ENCODE peak calls at places on chromosomes 6 and 20, in nine cellular contexts. P, X, O, F, M, J, Z, K and T are unnamed samples.

GRCh38 chr6:16639689-16640480 is 121.4 kb downstream of the ATXN1 start:
- DNase-seq in M (no peak), P (peak; percentile 89), X (no peak), Z (peak; percentile 68), F (no peak), K (no peak), J (peak; percentile 12), O (no peak), T (no peak)

GRCh38 chr6:77906070-77906469 is 253.2 kb downstream of the MEI4 start:
- DNase-seq in O (no peak), F (no peak), J (no peak), X (no peak), K (no peak), Z (no peak), P (no peak), M (no peak), T (no peak)

GRCh38 chr6:37093728-37094069 is 76.3 kb upstream of the PIM1 start:
- DNase-seq in M (no peak), J (no peak), Z (no peak), O (no peak), K (no peak), P (no peak), X (no peak), F (no peak), T (no peak)

GRCh38 chr6:161976569-161976968 is 702.7 kb upstream of the AGPAT4 start:
- DNase-seq in K (no peak), J (no peak), M (no peak), P (no peak), O (no peak), Z (no peak), F (no peak), X (no peak), T (no peak)

GRCh38 chr20:46229478-46229877 is 78.8 kb downstream of the CDH22 start:
- DNase-seq in K (no peak), M (no peak), F (no peak), X (no peak), O (no peak), J (no peak), Z (no peak), P (no peak), T (no peak)

GRCh38 chr6:110043366-110043994 is 65.4 kb downstream of the GPR6 start:
- DNase-seq in K (peak; percentile 26), J (peak; percentile 66), O (no peak), X (no peak), F (no peak), Z (no peak), M (no peak), P (no peak), T (no peak)

GRCh38 chr20:45128066-45128465 is 3.8 kb upstream of the WFDC12 start:
- DNase-seq in K (no peak), F (no peak), P (no peak), J (peak; percentile 45), X (no peak), O (no peak), M (no peak), Z (no peak), T (no peak)

GRCh38 chr20:10610266-10610665 is 63.5 kb downstream of the JAG1 start:
- DNase-seq in P (no peak), M (no peak), Z (no peak), F (no peak), K (no peak), X (no peak), J (no peak), O (no peak), T (no peak)

GRCh38 chr6:133408543-133408942 is 167.4 kb downstream of the EYA4 start:
- DNase-seq in P (peak; percentile 68), Z (no peak), J (no peak), X (no peak), K (no peak), M (no peak), O (no peak), F (no peak), T (no peak)

GRCh38 chr6:45192556-45192955 is 135.6 kb upstream of the RUNX2 start:
- DNase-seq in F (no peak), J (no peak), O (no peak), K (no peak), Z (no peak), X (no peak), P (peak; percentile 25), M (no peak), T (no peak)

GRCh38 chr6:35262596-35262995 is 3.1 kb downstream of the ZNF76 start:
- DNase-seq in O (no peak), F (no peak), P (peak; percentile 25), Z (no peak), M (no peak), K (peak; percentile 45), X (no peak), J (no peak), T (no peak)

GRCh38 chr20:51966296-51966971 is 164.1 kb upstream of the SALL4 start:
- DNase-seq in F (peak; percentile 52), Z (peak; percentile 77), X (no peak), J (no peak), O (peak; percentile 81), K (peak; percentile 83), P (peak; percentile 63), M (peak; percentile 55), T (peak; percentile 37)

DNA sequence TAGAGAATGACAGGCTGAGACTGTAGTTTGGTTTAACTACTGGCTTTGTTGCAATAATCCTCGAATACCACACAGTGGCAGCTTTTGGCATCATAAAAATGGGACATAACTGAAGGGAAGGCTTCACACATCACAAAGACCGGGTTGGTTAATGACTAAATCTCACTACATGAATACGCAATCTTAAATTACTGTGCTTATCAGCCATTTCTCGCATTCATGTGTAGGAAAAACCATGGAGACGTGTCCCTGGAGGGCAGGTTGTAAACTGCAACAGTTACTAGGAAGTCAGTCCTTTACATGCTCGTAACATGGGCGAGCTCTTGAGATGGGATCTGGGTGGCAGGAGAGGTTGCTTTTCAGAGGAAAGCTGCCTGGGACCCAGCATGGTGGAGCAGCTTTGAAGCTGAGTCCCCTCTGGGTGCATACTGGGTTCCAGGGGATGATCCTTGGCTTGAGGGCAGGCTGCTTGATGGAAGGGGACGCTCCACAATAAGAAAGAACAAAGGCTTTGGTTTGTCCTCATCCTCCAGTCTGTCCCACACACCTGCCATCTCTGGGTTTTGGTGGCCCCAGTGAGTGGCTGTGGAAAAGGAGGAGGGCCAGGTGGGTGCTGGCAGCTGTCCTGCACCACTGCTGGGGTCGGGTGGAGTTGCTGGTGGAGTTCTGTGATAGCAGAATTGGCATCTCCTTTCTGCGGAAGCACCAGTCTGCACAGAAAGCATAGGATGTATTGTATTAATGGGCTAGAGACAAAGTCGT is 2.1 kb downstream of the RPS21 start:
- DNase-seq in J (no peak), O (no peak), P (no peak), M (no peak), X (no peak), F (no peak), Z (no peak), K (no peak), T (no peak)
- TF ChIP-seq POLR2A in J (no peak), O (peak; percentile 43), P (no peak), M (no peak), X (no peak), F (no peak), Z (peak; percentile 31), K (no peak), T (no peak)

GRCh38 chr6:3162067-3162497 is 4.7 kb upstream of the TUBB2A start:
- DNase-seq in F (no peak), O (no peak), Z (no peak), K (no peak), J (no peak), X (no peak), M (no peak), P (no peak), T (no peak)

GRCh38 chr6:3152689-3153088 is 4.7 kb downstream of the TUBB2A start:
- DNase-seq in X (no peak), J (no peak), M (no peak), O (no peak), F (no peak), K (no peak), Z (no peak), P (no peak), T (no peak)

GRCh38 chr6:3162565-3163247 is 5.4 kb upstream of the TUBB2A start:
- DNase-seq in O (peak; percentile 56), K (peak; percentile 95), P (peak; percentile 71), F (peak; percentile 76), M (peak; percentile 90), Z (peak; percentile 70), J (no peak), X (peak; percentile 68), T (peak; percentile 68)

GRCh38 chr6:3159805-3160781 is 2.7 kb upstream of the TUBB2A start:
- DNase-seq in X (no peak), M (peak; percentile 91), J (no peak), O (peak; percentile 33), K (peak; percentile 93), P (no peak), Z (no peak), F (peak; percentile 87), T (no peak)

DNA sequence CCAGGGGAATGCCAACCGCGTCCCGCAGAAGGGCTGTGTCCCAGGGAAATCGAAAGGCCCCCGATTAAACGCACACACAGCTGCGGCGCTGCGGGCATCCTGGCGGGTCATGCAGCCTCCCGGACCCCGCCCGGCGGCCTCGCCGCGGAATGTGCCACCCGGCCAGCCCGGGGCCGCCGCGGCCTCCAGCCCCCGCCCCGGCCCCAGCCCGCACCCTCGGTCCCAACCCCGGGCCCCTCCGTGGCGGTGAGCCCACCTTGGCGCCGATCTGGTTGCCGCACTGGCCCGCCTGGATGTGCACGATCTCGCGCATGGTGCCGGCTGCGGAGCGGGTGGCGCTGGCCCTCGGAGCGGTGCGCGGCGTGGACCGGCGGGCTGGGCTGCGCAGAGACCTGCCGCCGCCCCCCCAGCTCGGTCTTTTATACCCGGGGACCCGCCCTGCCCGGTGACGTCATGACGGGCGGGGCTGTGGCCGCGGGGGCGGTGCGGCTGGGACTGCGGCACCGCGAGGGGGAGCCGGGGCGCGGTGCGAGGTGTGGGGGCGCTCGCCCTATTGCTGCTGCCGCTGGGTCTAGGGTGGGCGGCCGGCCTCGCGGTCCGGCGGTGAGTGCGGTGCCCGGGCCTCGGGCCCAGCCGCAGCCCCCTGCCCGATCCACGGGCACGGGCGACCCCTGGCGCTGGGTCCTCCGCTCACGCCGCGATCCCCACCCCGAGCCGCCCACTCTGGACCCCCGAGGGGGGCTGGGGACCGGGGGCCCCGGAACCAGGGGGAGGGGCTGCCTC is at the start of gene TUBB2A:
- DNase-seq in X (peak; percentile 90), P (peak; percentile 78), F (peak; percentile 89), O (peak; percentile 35), M (peak; percentile 92), J (no peak), Z (peak; percentile 72), K (peak; percentile 97), T (peak; percentile 81)
- TF ChIP-seq POLR2A in X (peak; percentile 85), P (peak; percentile 99), F (no peak), O (peak; percentile 97), M (peak; percentile 99), J (peak; percentile 89), Z (peak; percentile 98), K (peak; percentile 91), T (peak; percentile 98)

GRCh38 chr6:6801002-6801329 is 212.4 kb downstream of the LY86 start:
- DNase-seq in M (peak; percentile 34), J (no peak), O (no peak), X (no peak), P (no peak), K (no peak), F (peak; percentile 23), Z (no peak), T (no peak)
- TF ChIP-seq POLR2A in M (no peak), J (no peak), O (no peak), X (no peak), P (no peak), K (no peak), F (no peak), Z (no peak), T (no peak)

DNA sequence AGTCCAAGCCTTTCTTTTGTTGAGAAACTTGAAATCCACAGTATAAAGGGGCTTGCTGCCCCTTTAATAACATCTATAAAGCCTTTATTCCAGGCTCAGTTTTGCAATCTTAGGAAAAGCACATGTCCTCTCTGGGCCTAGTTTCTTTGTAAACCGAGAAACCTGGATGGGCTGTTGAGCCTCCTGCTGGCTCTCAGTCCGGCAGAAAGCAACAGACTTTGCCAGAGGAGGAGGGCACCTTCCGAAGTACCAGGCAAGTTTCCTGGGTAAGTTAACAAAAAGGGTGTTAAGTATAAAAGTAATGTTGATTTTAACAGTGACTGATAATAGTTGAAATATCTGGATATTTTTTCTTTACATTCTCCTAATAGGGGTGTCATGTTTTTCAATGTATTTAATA is 99.0 kb upstream of the POPDC3 start:
- DNase-seq in O (no peak), F (no peak), M (no peak), P (no peak), Z (no peak), J (no peak), X (no peak), K (no peak), T (no peak)
- TF ChIP-seq POLR2A in O (no peak), F (no peak), M (no peak), P (no peak), Z (no peak), J (no peak), X (no peak), K (no peak), T (no peak)